ENCODE peak calls at places on chromosomes 12 and 14, in four cellular contexts. M is K562, U is HCT116, B is HepG2. Z is an unnamed sample. For H3K4me1, the result is how much of the 10 kb centered on the place peaks cover.

GRCh38 chr12:116426391-116427136 is 132.6 kb upstream of the MAP1LC3B2 start:
- DNase-seq in M (peak), U (peak), B (no peak), Z (peak)

GRCh38 chr14:64584185-64584584 is 34.4 kb downstream of the PPP1R36 start:
- DNase-seq in U (no peak), M (no peak), B (no peak), Z (no peak)

GRCh38 chr12:42166501-42166900 is 21.8 kb upstream of the GXYLT1 start:
- DNase-seq in U (no peak), B (no peak), M (no peak), Z (no peak)

GRCh38 chr12:39605996-39606395 is 13.6 kb downstream of the ABCD2 start:
- DNase-seq in M (no peak), B (no peak), U (peak), Z (no peak)

GRCh38 chr12:32975122-32975521 is 78.5 kb upstream of the PKP2 start:
- DNase-seq in M (no peak), U (no peak), B (no peak), Z (no peak)

GRCh38 chr14:102000902-102001301 is 36.5 kb downstream of the DYNC1H1 start:
- DNase-seq in M (no peak), U (no peak), B (no peak), Z (no peak)

GRCh38 chr14:91870001-91870400 is 2.7 kb upstream of the TC2N start:
- DNase-seq in U (no peak), M (no peak), B (peak), Z (no peak)

GRCh38 chr14:68451676-68452387 is 341.0 kb downstream of the ZFP36L1 start:
- DNase-seq in U (no peak), B (no peak), M (no peak), Z (no peak)

GRCh38 chr14:55730602-55731001 is 150.6 kb downstream of the KTN1 start:
- DNase-seq in U (no peak), M (no peak), B (no peak), Z (no peak)

GRCh38 chr14:105010891-105011291 is 10.0 kb downstream of the CDCA4 start:
- DNase-seq in M (no peak), B (no peak), U (no peak), Z (no peak)

GRCh38 chr14:23622990-23623389 is 13.2 kb upstream of the DHRS2 start:
- DNase-seq in M (no peak), U (no peak), B (no peak), Z (no peak)

GRCh38 chr12:54126696-54127537 is 61.9 kb downstream of the SMUG1 start:
- DNase-seq in B (no peak), U (no peak), M (no peak), Z (no peak)

GRCh38 chr12:12483438-12483837 is 79.2 kb downstream of the DUSP16 start:
- DNase-seq in U (no peak), B (no peak), M (no peak), Z (no peak)

GRCh38 chr14:62079035-62079434 is 316.8 kb downstream of the SNAPC1 start:
- DNase-seq in B (no peak), U (no peak), M (no peak), Z (no peak)

GRCh38 chr12:20063116-20063515 is 305.2 kb upstream of the PDE3A start:
- DNase-seq in U (no peak), B (no peak), M (no peak), Z (no peak)

GRCh38 chr12:42584539-42585174 is 4.9 kb downstream of the PRICKLE1 start:
- DNase-seq in M (no peak), U (no peak), B (no peak), Z (no peak)

GRCh38 chr14:49768301-49769121 is 558 bp downstream of the KLHDC2 start:
- DNase-seq in B (peak), U (peak), M (peak), Z (no peak)

GRCh38 chr14:95668235-95668772 is 17.9 kb upstream of the TCL1B start:
- DNase-seq in B (no peak), M (peak), U (no peak), Z (no peak)

DNA sequence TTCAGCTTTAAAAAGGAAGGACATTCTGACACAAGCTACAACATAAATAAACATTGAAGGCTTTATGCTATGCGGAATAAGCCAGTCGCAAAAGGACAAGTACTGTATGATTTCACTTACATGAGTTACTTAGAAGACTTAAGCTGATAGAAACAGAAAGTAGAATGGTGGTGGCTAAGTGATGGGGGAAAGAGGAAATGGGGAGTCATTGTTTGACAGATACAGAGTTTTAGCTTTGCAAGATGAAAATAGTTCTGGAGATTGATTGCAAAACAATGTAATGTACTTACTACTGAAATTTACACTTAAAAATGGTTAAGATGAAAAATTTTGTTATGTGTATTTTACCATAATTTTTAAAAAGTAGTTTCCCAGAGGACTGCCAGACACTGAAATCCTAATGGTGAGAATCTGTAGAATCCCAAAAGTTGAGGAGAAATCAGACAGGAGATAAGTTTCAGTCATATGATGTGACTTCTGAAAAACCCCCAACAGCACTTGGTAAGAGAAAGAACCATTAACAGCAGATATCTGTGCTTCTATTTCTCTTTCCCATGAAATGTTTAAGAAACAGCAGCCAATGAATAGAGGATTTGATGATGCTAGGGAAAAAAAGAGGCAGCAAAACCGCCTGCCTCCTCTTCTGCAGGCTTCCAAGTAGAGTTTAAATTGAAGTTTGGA is 16.6 kb upstream of the CLEC2A start:
- DNase-seq in B (no peak), U (no peak), M (no peak), Z (no peak)
- TF ChIP-seq TCF7L2 in B (no peak), U (no peak), M (no peak), Z (no peak)

GRCh38 chr12:100790558-100790957 is 4.0 kb upstream of the ANO4 start:
- DNase-seq in B (no peak), M (no peak), U (no peak), Z (no peak)

GRCh38 chr12:100795193-100796179 is 910 bp downstream of the ANO4 start:
- DNase-seq in U (no peak), B (no peak), M (no peak), Z (no peak)

GRCh38 chr12:100794441-100795192 is at the start of gene ANO4:
- DNase-seq in M (no peak), B (no peak), U (no peak), Z (no peak)

GRCh38 chr12:100789975-100790374 is 4.6 kb upstream of the ANO4 start:
- DNase-seq in B (no peak), U (no peak), M (no peak), Z (no peak)

DNA sequence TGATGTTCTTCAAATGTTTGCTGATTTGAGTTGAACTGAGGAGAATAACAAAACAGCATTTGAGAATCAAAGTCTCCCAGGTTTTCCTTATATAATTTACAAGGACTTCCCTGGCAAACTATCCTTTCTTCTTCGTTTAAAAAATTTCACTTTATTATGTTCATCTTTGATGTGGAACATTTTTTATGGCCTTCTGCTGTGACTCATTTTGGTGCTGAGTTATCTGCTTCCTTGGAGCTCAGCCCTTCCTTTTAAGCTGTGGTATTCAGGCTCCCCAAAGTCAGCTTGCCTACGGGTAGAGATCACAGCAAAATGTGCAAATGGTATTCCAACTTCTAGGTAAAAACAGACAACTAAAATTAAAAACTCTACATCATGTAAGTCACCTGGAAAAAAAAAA is 1.4 kb upstream of the ANO4 start:
- DNase-seq in U (peak), B (no peak), M (no peak), Z (no peak)
- TF ChIP-seq POLR2AphosphoS5 in U (no peak), B (no peak), M (no peak), Z (no peak)

DNA sequence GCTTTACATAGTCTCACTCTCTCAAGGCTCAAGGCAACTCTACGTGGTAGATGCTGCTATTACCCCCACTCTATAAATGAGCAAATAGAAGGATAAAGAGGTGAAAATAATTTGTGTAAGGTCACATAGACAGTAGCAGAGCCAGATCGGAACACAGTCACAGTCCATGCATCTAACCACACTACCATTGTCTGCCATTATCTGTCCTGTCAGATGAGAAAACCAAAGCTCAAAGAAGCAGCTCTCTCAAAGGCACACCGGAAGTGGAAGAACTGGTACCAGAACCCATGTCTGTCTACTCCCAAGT is 134.4 kb upstream of the NUDT4 start:
- DNase-seq in B (no peak), U (no peak), M (no peak), Z (no peak)
- H3K4me1 ChIP-seq in B (under half), U (under half), M (under half), Z (under half)

DNA sequence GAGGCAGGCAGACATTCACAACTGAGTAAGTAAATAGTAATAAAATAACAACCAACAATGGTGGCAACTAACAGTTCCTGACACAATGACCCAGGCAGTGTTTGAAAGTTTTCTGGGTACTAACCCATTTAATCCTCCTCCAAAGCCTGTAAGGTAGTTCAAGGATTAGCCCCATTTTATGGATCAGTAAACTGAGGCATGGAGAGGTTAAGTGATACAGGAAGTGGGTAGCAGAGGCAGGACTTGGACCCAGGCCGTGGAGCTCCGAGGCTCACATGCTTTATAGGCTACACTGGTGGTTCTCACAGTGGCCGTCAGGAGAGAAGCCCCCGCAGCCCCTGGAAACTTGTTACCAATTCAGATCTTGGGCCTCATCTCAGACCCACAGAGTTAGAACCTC is 17.5 kb downstream of the CRACR2A start:
- DNase-seq in B (no peak), M (no peak), U (no peak), Z (no peak)
- TF ChIP-seq TCF7L2 in B (no peak), M (no peak), U (no peak), Z (no peak)

DNA sequence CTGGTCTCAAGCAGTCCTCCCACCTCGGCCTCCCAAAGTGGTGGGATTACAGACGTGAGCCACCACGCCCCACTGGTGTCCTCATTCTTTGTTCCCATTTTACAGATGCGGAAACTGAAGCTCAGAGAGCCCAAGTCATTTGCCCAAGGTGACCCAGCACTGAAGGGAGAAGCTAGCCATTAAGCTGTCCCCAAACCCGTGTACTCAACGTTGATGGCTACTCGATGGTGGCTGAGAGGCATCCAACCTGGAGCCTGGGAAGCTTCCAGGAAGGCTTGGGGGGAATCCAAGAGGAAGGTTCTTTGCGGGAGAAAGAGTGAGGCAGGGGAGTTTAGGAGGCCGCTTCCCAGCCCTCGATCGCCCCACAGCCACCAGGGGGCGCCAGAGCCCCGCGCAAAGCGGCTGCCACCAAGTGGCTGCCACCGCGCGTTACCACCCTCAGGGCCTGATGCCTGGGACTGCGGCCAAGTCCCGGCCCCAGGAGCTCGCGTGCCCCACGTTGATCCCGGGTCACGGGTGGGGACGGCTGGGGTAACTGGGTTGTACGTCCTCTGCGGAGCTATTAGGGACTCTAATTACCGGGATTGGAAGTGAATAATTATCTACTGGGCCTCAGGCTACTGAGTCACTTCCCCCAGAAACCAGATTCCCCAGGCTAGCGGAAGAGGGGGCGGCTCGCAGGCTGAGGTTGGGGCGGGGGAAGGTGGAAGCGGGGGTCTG is 8.8 kb upstream of the SH2B3 start:
- DNase-seq in U (peak), M (peak), B (peak), Z (peak)
- TF ChIP-seq POLR2AphosphoS5 in U (peak), M (no peak), B (no peak), Z (peak)

DNA sequence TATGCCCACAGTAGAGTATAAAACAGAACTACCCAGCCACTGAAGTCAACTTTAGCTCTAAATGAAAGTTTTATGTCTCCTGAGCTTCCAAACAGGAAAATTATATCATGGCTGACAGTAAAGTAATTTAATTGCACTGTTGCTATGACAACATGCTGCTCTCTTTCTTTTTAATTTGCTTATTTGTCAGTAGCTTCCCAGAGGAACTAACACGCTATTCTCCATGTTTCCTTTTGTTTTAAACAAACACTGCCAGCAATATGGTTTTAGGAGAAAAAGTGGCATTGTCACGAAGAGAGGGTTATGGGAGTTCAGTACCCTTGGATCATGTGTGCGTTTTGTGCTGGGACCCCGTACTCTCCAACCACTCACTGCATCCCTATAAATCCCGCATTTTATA is 1.9 kb downstream of the FOXN3 start:
- DNase-seq in U (no peak), M (no peak), B (no peak), Z (no peak)
- H3K4me1 ChIP-seq in U (under half), M (under half), B (half or more), Z (under half)

GRCh38 chr12:83971781-83972180 is 940.8 kb downstream of the SLC6A15 start:
- DNase-seq in M (no peak), B (no peak), U (no peak), Z (no peak)
- TF ChIP-seq TCF7L2 in M (no peak), B (no peak), U (no peak), Z (no peak)

GRCh38 chr14:93878251-93878650 is 48.9 kb upstream of the FAM181A start:
- DNase-seq in M (no peak), B (no peak), U (no peak), Z (no peak)
- TF ChIP-seq POLR2AphosphoS5 in M (no peak), B (no peak), U (no peak), Z (no peak)